ENCODE peak calls at places on chromosomes 5 and 9, in seven cellular contexts. One of them, this sample, is unnamed.

GRCh38 chr9:82939451-82939850 is 123.5 kb downstream of the RASEF start:
- DNase-seq in PC-3: peak; percentile 89
- DNase-seq in CD4-positive, alpha-beta memory T cell: no peak
- DNase-seq in CD8-positive, alpha-beta T cell: no peak
- DNase-seq in iPS DF 6.9: no peak
- DNase-seq in BE2C: no peak
- DNase-seq in neural progenitor cell: no peak
- DNase-seq in this sample: no peak

GRCh38 chr5:112338681-112339337 is 80.3 kb downstream of the EPB41L4A start:
- DNase-seq in CD4-positive, alpha-beta memory T cell: no peak
- DNase-seq in iPS DF 6.9: no peak
- DNase-seq in PC-3: peak; percentile 15
- DNase-seq in neural progenitor cell: no peak
- DNase-seq in BE2C: no peak
- DNase-seq in CD8-positive, alpha-beta T cell: no peak
- DNase-seq in this sample: no peak

GRCh38 chr5:131536211-131536826 is 98.7 kb downstream of the RAPGEF6 start:
- DNase-seq in BE2C: no peak
- DNase-seq in PC-3: no peak
- DNase-seq in neural progenitor cell: no peak
- DNase-seq in CD8-positive, alpha-beta T cell: no peak
- DNase-seq in CD4-positive, alpha-beta memory T cell: no peak
- DNase-seq in iPS DF 6.9: no peak
- DNase-seq in this sample: no peak

GRCh38 chr5:3187846-3188425 is 407.7 kb upstream of the IRX1 start:
- DNase-seq in iPS DF 6.9: no peak
- DNase-seq in BE2C: no peak
- DNase-seq in CD8-positive, alpha-beta T cell: no peak
- DNase-seq in CD4-positive, alpha-beta memory T cell: no peak
- DNase-seq in neural progenitor cell: no peak
- DNase-seq in PC-3: no peak
- DNase-seq in this sample: no peak

GRCh38 chr5:130268489-130268888 is 364.2 kb downstream of the CHSY3 start:
- DNase-seq in CD8-positive, alpha-beta T cell: no peak
- DNase-seq in PC-3: peak; percentile 8
- DNase-seq in CD4-positive, alpha-beta memory T cell: no peak
- DNase-seq in BE2C: no peak
- DNase-seq in iPS DF 6.9: no peak
- DNase-seq in neural progenitor cell: no peak
- DNase-seq in this sample: no peak

GRCh38 chr5:88806338-88806737 is 76.6 kb downstream of the MEF2C start:
- DNase-seq in PC-3: no peak
- DNase-seq in BE2C: no peak
- DNase-seq in CD4-positive, alpha-beta memory T cell: no peak
- DNase-seq in CD8-positive, alpha-beta T cell: no peak
- DNase-seq in neural progenitor cell: no peak
- DNase-seq in iPS DF 6.9: no peak
- DNase-seq in this sample: no peak

GRCh38 chr9:113906411-113907110 is 30.5 kb downstream of the ZNF618 start:
- DNase-seq in CD8-positive, alpha-beta T cell: no peak
- DNase-seq in neural progenitor cell: no peak
- DNase-seq in iPS DF 6.9: no peak
- DNase-seq in BE2C: no peak
- DNase-seq in CD4-positive, alpha-beta memory T cell: no peak
- DNase-seq in PC-3: no peak
- DNase-seq in this sample: no peak

GRCh38 chr9:706073-706472 is 135.4 kb upstream of the DMRT1 start:
- DNase-seq in iPS DF 6.9: no peak
- DNase-seq in PC-3: no peak
- DNase-seq in neural progenitor cell: no peak
- DNase-seq in CD8-positive, alpha-beta T cell: no peak
- DNase-seq in CD4-positive, alpha-beta memory T cell: no peak
- DNase-seq in BE2C: no peak
- DNase-seq in this sample: no peak

GRCh38 chr5:50687548-50687947 is 21.1 kb downstream of the PARP8 start:
- DNase-seq in CD4-positive, alpha-beta memory T cell: no peak
- DNase-seq in CD8-positive, alpha-beta T cell: no peak
- DNase-seq in PC-3: no peak
- DNase-seq in iPS DF 6.9: no peak
- DNase-seq in BE2C: no peak
- DNase-seq in neural progenitor cell: no peak
- DNase-seq in this sample: no peak

GRCh38 chr5:173903396-173904140 is 15.4 kb downstream of the CPEB4 start:
- DNase-seq in iPS DF 6.9: no peak
- DNase-seq in CD4-positive, alpha-beta memory T cell: no peak
- DNase-seq in CD8-positive, alpha-beta T cell: no peak
- DNase-seq in PC-3: no peak
- DNase-seq in BE2C: no peak
- DNase-seq in neural progenitor cell: no peak
- DNase-seq in this sample: no peak

GRCh38 chr5:168987540-168988300 is 313.2 kb downstream of the SLIT3 start:
- DNase-seq in PC-3: peak; percentile 90
- DNase-seq in BE2C: peak; percentile 82
- DNase-seq in neural progenitor cell: peak; percentile 79
- DNase-seq in CD8-positive, alpha-beta T cell: peak; percentile 50
- DNase-seq in iPS DF 6.9: peak; percentile 31
- DNase-seq in CD4-positive, alpha-beta memory T cell: peak; percentile 18
- DNase-seq in this sample: peak; percentile 90

GRCh38 chr5:10319202-10319851 is 11.6 kb upstream of the CMBL start:
- DNase-seq in neural progenitor cell: no peak
- DNase-seq in PC-3: no peak
- DNase-seq in BE2C: no peak
- DNase-seq in CD4-positive, alpha-beta memory T cell: no peak
- DNase-seq in CD8-positive, alpha-beta T cell: no peak
- DNase-seq in iPS DF 6.9: no peak
- DNase-seq in this sample: no peak

GRCh38 chr5:174533771-174534221 is 190.6 kb upstream of the MSX2 start:
- DNase-seq in CD8-positive, alpha-beta T cell: no peak
- DNase-seq in iPS DF 6.9: no peak
- DNase-seq in PC-3: peak; percentile 91
- DNase-seq in neural progenitor cell: no peak
- DNase-seq in CD4-positive, alpha-beta memory T cell: no peak
- DNase-seq in BE2C: no peak
- DNase-seq in this sample: no peak

GRCh38 chr5:6188344-6188743 is 190.0 kb downstream of the MED10 start:
- DNase-seq in neural progenitor cell: no peak
- DNase-seq in PC-3: no peak
- DNase-seq in BE2C: no peak
- DNase-seq in CD4-positive, alpha-beta memory T cell: no peak
- DNase-seq in iPS DF 6.9: no peak
- DNase-seq in CD8-positive, alpha-beta T cell: no peak
- DNase-seq in this sample: no peak

GRCh38 chr9:346114-346513 is 131.4 kb downstream of the DOCK8 start:
- DNase-seq in neural progenitor cell: no peak
- DNase-seq in CD8-positive, alpha-beta T cell: no peak
- DNase-seq in PC-3: no peak
- DNase-seq in BE2C: no peak
- DNase-seq in iPS DF 6.9: no peak
- DNase-seq in CD4-positive, alpha-beta memory T cell: no peak
- DNase-seq in this sample: no peak

GRCh38 chr5:123036391-123037103 is at the start of gene PPIC:
- DNase-seq in PC-3: peak; percentile 73
- DNase-seq in neural progenitor cell: peak; percentile 77
- DNase-seq in CD4-positive, alpha-beta memory T cell: no peak
- DNase-seq in BE2C: peak; percentile 68
- DNase-seq in CD8-positive, alpha-beta T cell: no peak
- DNase-seq in iPS DF 6.9: no peak
- DNase-seq in this sample: peak; percentile 70

GRCh38 chr5:160539431-160539830 is 117.8 kb downstream of the PTTG1 start:
- DNase-seq in PC-3: peak; percentile 6
- DNase-seq in CD8-positive, alpha-beta T cell: no peak
- DNase-seq in iPS DF 6.9: no peak
- DNase-seq in CD4-positive, alpha-beta memory T cell: no peak
- DNase-seq in neural progenitor cell: no peak
- DNase-seq in BE2C: no peak
- DNase-seq in this sample: no peak

GRCh38 chr5:132389453-132390286 is 20.2 kb downstream of the SLC22A5 start:
- DNase-seq in CD8-positive, alpha-beta T cell: no peak
- DNase-seq in neural progenitor cell: no peak
- DNase-seq in PC-3: peak; percentile 98
- DNase-seq in CD4-positive, alpha-beta memory T cell: no peak
- DNase-seq in BE2C: peak; percentile 40
- DNase-seq in iPS DF 6.9: no peak
- DNase-seq in this sample: no peak

GRCh38 chr5:139381837-139382361 is 1.2 kb downstream of the SLC23A1 start:
- DNase-seq in CD4-positive, alpha-beta memory T cell: no peak
- DNase-seq in iPS DF 6.9: no peak
- DNase-seq in CD8-positive, alpha-beta T cell: no peak
- DNase-seq in BE2C: no peak
- DNase-seq in neural progenitor cell: no peak
- DNase-seq in PC-3: no peak
- DNase-seq in this sample: no peak

GRCh38 chr9:111891910-111892499 is 4.6 kb upstream of the UGCG start:
- DNase-seq in CD8-positive, alpha-beta T cell: no peak
- DNase-seq in PC-3: peak; percentile 42
- DNase-seq in BE2C: no peak
- DNase-seq in iPS DF 6.9: no peak
- DNase-seq in CD4-positive, alpha-beta memory T cell: peak; percentile 62
- DNase-seq in neural progenitor cell: no peak
- DNase-seq in this sample: no peak

GRCh38 chr9:88777498-88778312 is 213.6 kb upstream of the S1PR3 start:
- DNase-seq in iPS DF 6.9: no peak
- DNase-seq in CD8-positive, alpha-beta T cell: no peak
- DNase-seq in CD4-positive, alpha-beta memory T cell: no peak
- DNase-seq in PC-3: peak; percentile 48
- DNase-seq in BE2C: no peak
- DNase-seq in neural progenitor cell: peak; percentile 70
- DNase-seq in this sample: no peak
- H3K4me1 ChIP-seq in iPS DF 6.9: no peaks in the 10 kb centered on the region
- H3K4me1 ChIP-seq in CD8-positive, alpha-beta T cell: no peaks in the 10 kb centered on the region
- H3K4me1 ChIP-seq in CD4-positive, alpha-beta memory T cell: no peaks in the 10 kb centered on the region
- H3K4me1 ChIP-seq in PC-3: peaks cover 60% of the 10 kb centered on the region
- H3K4me1 ChIP-seq in BE2C: peaks cover 4% of the 10 kb centered on the region
- H3K4me1 ChIP-seq in neural progenitor cell: peaks cover 65% of the 10 kb centered on the region
- H3K4me1 ChIP-seq in this sample: no peaks in the 10 kb centered on the region

DNA sequence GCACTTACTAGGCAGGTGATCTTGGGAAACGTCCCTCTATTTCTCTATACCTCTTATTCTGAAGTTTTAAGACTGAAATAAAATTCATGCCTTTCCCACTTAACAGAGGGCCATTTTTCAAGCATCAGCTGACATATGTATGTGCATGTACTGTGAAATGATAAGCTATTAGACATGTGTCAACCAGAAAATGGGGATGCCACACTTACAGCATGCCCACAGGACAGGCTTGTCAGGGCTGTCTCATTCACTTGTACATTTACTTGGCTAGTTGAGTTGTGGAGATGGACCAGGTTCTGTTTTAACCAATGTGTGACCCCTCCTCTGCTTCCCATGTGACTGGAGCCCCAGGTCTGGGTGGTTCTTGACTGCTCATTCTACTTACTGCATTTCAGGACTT is 78.5 kb downstream of the C9orf152 start:
- DNase-seq in PC-3: no peak
- DNase-seq in iPS DF 6.9: no peak
- DNase-seq in CD8-positive, alpha-beta T cell: no peak
- DNase-seq in neural progenitor cell: no peak
- DNase-seq in CD4-positive, alpha-beta memory T cell: no peak
- DNase-seq in BE2C: no peak
- DNase-seq in this sample: no peak
- H3K4me3 ChIP-seq in PC-3: no peak overlapping the region
- H3K4me3 ChIP-seq in iPS DF 6.9: no peak overlapping the region
- H3K4me3 ChIP-seq in CD8-positive, alpha-beta T cell: no peak overlapping the region
- H3K4me3 ChIP-seq in neural progenitor cell: no peak overlapping the region
- H3K4me3 ChIP-seq in CD4-positive, alpha-beta memory T cell: no peak overlapping the region
- H3K4me3 ChIP-seq in BE2C: no peak overlapping the region
- H3K4me3 ChIP-seq in this sample: no peak overlapping the region

DNA sequence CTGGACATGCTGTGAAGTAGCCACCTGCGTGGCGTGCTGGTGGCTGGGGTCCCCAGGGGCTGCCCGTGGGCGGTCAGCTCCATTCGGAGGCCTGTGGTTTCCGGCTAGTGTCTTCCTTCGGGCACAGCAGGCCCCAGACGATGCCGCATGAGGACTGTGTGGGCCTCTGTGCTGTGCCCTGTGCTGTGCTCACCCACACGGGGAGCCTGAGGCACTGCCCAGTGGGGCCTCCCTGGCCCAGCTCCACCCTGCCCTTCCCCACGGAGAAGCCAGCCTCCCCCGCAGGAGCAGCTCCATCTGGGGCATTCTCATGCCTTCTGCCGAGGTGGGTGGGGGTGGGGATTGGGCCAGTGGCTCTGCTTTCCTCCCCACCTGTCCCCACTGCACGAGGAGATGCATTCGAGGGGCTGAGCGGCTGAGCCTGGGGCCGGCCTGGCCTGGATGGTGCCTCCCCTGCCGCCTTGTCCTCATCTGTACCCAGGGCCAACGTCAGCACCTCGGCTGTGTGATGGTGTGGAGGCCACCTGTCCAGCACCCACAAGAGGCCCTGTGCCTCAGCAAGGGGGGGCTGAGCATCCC is 24.2 kb downstream of the RXRA start:
- DNase-seq in PC-3: no peak
- DNase-seq in BE2C: no peak
- DNase-seq in CD4-positive, alpha-beta memory T cell: no peak
- DNase-seq in neural progenitor cell: no peak
- DNase-seq in CD8-positive, alpha-beta T cell: no peak
- DNase-seq in iPS DF 6.9: no peak
- DNase-seq in this sample: no peak
- H3K4me1 ChIP-seq in PC-3: peaks cover 5% of the 10 kb centered on the region
- H3K4me1 ChIP-seq in BE2C: peaks cover 37% of the 10 kb centered on the region
- H3K4me1 ChIP-seq in CD4-positive, alpha-beta memory T cell: no peaks in the 10 kb centered on the region
- H3K4me1 ChIP-seq in neural progenitor cell: peaks cover 19% of the 10 kb centered on the region
- H3K4me1 ChIP-seq in CD8-positive, alpha-beta T cell: no peaks in the 10 kb centered on the region
- H3K4me1 ChIP-seq in iPS DF 6.9: peaks cover 5% of the 10 kb centered on the region
- H3K4me1 ChIP-seq in this sample: no peaks in the 10 kb centered on the region

GRCh38 chr9:86943223-86943870 is 4.0 kb downstream of the GAS1 start:
- DNase-seq in CD4-positive, alpha-beta memory T cell: no peak
- DNase-seq in iPS DF 6.9: no peak
- DNase-seq in neural progenitor cell: no peak
- DNase-seq in BE2C: no peak
- DNase-seq in PC-3: no peak
- DNase-seq in CD8-positive, alpha-beta T cell: no peak
- DNase-seq in this sample: no peak
- H3K4me3 ChIP-seq in CD4-positive, alpha-beta memory T cell: no peak overlapping the region
- H3K4me3 ChIP-seq in iPS DF 6.9: no peak overlapping the region
- H3K4me3 ChIP-seq in neural progenitor cell: peak overlapping the region; percentile 97
- H3K4me3 ChIP-seq in BE2C: no peak overlapping the region
- H3K4me3 ChIP-seq in PC-3: no peak overlapping the region
- H3K4me3 ChIP-seq in CD8-positive, alpha-beta T cell: no peak overlapping the region
- H3K4me3 ChIP-seq in this sample: no peak overlapping the region

DNA sequence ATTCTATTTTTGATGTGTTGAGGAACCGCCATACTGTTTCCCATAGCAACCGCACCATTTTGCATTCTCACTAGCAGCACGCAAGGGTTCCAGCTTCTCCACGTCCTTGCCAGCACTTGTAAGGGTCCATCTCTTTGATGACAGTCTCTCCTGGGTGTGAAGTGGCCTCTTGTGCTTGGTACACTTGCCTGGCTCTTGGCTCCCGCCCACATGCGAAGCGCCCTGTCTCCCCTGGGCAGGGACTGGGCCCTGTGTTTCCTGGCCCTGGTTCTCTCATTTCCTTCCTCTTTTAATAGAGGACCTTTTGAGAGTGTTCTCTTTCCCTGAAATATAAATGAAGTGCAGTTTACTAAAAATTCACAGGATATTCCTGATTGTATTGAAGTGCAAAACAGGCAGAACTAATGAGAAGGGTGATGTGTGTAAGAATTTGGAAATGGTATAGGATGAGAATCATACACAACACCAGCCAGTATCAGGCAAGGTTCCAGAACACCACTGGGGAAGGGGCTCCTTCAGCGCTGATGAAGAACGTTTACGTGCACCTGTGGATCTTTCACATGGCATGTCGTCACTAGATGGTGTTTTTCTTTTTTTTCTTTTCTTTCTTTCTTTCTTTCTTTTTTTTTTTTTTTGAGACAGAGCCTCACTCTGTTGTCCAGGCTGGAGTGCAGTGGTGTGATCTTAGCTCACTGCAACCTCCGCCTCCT is 73.0 kb downstream of the EHMT1 start:
- DNase-seq in PC-3: no peak
- DNase-seq in iPS DF 6.9: no peak
- DNase-seq in neural progenitor cell: no peak
- DNase-seq in CD8-positive, alpha-beta T cell: no peak
- DNase-seq in BE2C: no peak
- DNase-seq in CD4-positive, alpha-beta memory T cell: no peak
- DNase-seq in this sample: no peak
- H3K4me1 ChIP-seq in PC-3: no peaks in the 10 kb centered on the region
- H3K4me1 ChIP-seq in iPS DF 6.9: peaks cover 8% of the 10 kb centered on the region
- H3K4me1 ChIP-seq in neural progenitor cell: peaks cover 24% of the 10 kb centered on the region
- H3K4me1 ChIP-seq in CD8-positive, alpha-beta T cell: peaks cover 14% of the 10 kb centered on the region
- H3K4me1 ChIP-seq in BE2C: peaks cover under 1% of the 10 kb centered on the region
- H3K4me1 ChIP-seq in CD4-positive, alpha-beta memory T cell: peaks cover 33% of the 10 kb centered on the region
- H3K4me1 ChIP-seq in this sample: peaks cover 17% of the 10 kb centered on the region